ENCODE peak calls at places on chromosomes 11 and 22, in eight cellular contexts. W, T, E, U, L, P, B and K are unnamed samples.

GRCh38 chr22:41904450-41905410 is 10.1 kb downstream of the SHISA8 start:
- DNase-seq in W (no peak), T (no peak), E (no peak), U (no peak), L (no peak), P (no peak), B (no peak), K (no peak)

GRCh38 chr22:21652010-21652546 is 10.0 kb downstream of the SDF2L1 start:
- DNase-seq in W (peak; percentile 93), T (peak; percentile 95), E (peak; percentile 100), U (peak; percentile 94), L (peak; percentile 95), P (peak; percentile 55), B (peak; percentile 85), K (peak; percentile 94)

GRCh38 chr22:49752598-49753091 is 75.0 kb downstream of the BRD1 start:
- DNase-seq in W (no peak), T (no peak), E (no peak), U (no peak), L (no peak), P (no peak), B (no peak), K (no peak)

GRCh38 chr11:102771351-102771750 is 9.1 kb downstream of the MMP10 start:
- DNase-seq in W (no peak), T (no peak), E (no peak), U (no peak), L (no peak), P (no peak), B (no peak), K (no peak)

GRCh38 chr11:62791501-62792192 is at the start of gene TMEM223:
- DNase-seq in W (peak; percentile 92), T (peak; percentile 91), E (peak; percentile 84), U (peak; percentile 95), L (peak; percentile 95), P (peak; percentile 47), B (peak; percentile 86), K (peak; percentile 87)

GRCh38 chr22:37505989-37506388 is 13.2 kb downstream of the CARD10 start:
- DNase-seq in W (no peak), T (no peak), E (no peak), U (no peak), L (no peak), P (no peak), B (no peak), K (no peak)

GRCh38 chr11:104432981-104433380 is 269.0 kb upstream of the PDGFD start:
- DNase-seq in W (no peak), T (no peak), E (no peak), U (no peak), L (no peak), P (no peak), B (no peak), K (no peak)

GRCh38 chr22:49927483-49928184 is 9.2 kb downstream of the CRELD2 start:
- DNase-seq in W (no peak), T (no peak), E (no peak), U (no peak), L (no peak), P (no peak), B (no peak), K (no peak)

GRCh38 chr11:14713518-14714244 is 70.1 kb downstream of the PDE3B start:
- DNase-seq in W (no peak), T (no peak), E (no peak), U (no peak), L (no peak), P (no peak), B (no peak), K (no peak)

GRCh38 chr11:130071211-130071712 is 1.6 kb downstream of the APLP2 start:
- DNase-seq in W (no peak), T (peak; percentile 15), E (no peak), U (no peak), L (peak; percentile 65), P (no peak), B (no peak), K (peak; percentile 21)

GRCh38 chr11:132101861-132102260 is 731.4 kb downstream of the NTM start:
- DNase-seq in W (no peak), T (no peak), E (no peak), U (no peak), L (peak; percentile 39), P (no peak), B (no peak), K (no peak)

GRCh38 chr11:111360150-111361043 is 18.7 kb downstream of the POU2AF1 start:
- DNase-seq in W (peak; percentile 97), T (no peak), E (no peak), U (no peak), L (no peak), P (no peak), B (no peak), K (peak; percentile 13)

GRCh38 chr22:37759281-37759680 is 48.5 kb upstream of the GCAT start:
- DNase-seq in W (no peak), T (no peak), E (no peak), U (no peak), L (no peak), P (no peak), B (no peak), K (no peak)

GRCh38 chr11:31977343-31977742 is 113.5 kb upstream of the RCN1 start:
- DNase-seq in W (no peak), T (no peak), E (no peak), U (no peak), L (no peak), P (no peak), B (no peak), K (no peak)

GRCh38 chr22:41844513-41844912 is 11.6 kb downstream of the SREBF2 start:
- DNase-seq in W (peak; percentile 88), T (no peak), E (no peak), U (no peak), L (no peak), P (no peak), B (no peak), K (no peak)

GRCh38 chr11:64246874-64247728 is at the start of gene PPP1R14B:
- DNase-seq in W (peak; percentile 95), T (peak; percentile 94), E (peak; percentile 79), U (peak; percentile 96), L (peak; percentile 94), P (no peak), B (peak; percentile 85), K (peak; percentile 85)

GRCh38 chr11:64249038-64249437 is 2.3 kb upstream of the PLCB3 start:
- DNase-seq in W (no peak), T (no peak), E (no peak), U (no peak), L (no peak), P (no peak), B (no peak), K (no peak)

GRCh38 chr11:64247729-64248531 is 1.2 kb upstream of the PPP1R14B start:
- DNase-seq in W (no peak), T (no peak), E (no peak), U (no peak), L (no peak), P (no peak), B (no peak), K (no peak)

GRCh38 chr11:64249563-64250405 is 1.5 kb upstream of the PLCB3 start:
- DNase-seq in W (no peak), T (no peak), E (no peak), U (no peak), L (no peak), P (no peak), B (no peak), K (no peak)

DNA sequence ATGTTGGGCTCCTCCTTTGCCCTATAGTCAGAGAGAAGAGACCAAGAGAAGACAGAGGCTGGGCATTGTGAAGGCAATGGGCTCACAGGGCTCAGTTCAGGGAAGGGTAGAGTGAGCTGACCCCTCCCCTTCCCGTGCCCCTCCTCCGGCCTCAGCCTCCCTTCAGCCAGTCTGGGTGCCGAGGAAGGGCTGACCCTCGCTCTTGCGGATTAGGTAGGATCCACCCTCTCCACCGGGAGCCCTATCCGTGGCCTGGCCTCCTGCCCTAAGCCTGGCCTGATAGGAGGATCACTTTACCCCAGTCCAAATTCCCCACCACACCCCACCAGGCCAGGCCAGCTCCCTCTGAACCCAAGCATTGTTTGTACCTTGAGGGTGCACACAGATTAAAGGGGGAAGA is 1.8 kb upstream of the PPP1R14B start:
- DNase-seq in W (no peak), T (no peak), E (peak; percentile 31), U (no peak), L (no peak), P (no peak), B (no peak), K (no peak)
- H3K4me1 ChIP-seq in W (peaks cover 26% of the 10 kb centered on the region), T (peaks cover 5% of the 10 kb centered on the region), E (peaks cover 92% of the 10 kb centered on the region), U (peaks cover 5% of the 10 kb centered on the region), L (peaks cover 10% of the 10 kb centered on the region), P (peaks cover 34% of the 10 kb centered on the region), B (peaks cover 14% of the 10 kb centered on the region), K (peaks cover 65% of the 10 kb centered on the region)

GRCh38 chr11:123584737-123585136 is 69.7 kb downstream of the SCN3B start:
- DNase-seq in W (no peak), T (no peak), E (no peak), U (no peak), L (no peak), P (no peak), B (no peak), K (no peak)
- H3K4me1 ChIP-seq in W (peaks cover 53% of the 10 kb centered on the region), T (peaks cover 6% of the 10 kb centered on the region), E (peaks cover 4% of the 10 kb centered on the region), U (no peaks in the 10 kb centered on the region), L (peaks cover 1% of the 10 kb centered on the region), P (peaks cover 2% of the 10 kb centered on the region), B (no peaks in the 10 kb centered on the region), K (no peaks in the 10 kb centered on the region)

DNA sequence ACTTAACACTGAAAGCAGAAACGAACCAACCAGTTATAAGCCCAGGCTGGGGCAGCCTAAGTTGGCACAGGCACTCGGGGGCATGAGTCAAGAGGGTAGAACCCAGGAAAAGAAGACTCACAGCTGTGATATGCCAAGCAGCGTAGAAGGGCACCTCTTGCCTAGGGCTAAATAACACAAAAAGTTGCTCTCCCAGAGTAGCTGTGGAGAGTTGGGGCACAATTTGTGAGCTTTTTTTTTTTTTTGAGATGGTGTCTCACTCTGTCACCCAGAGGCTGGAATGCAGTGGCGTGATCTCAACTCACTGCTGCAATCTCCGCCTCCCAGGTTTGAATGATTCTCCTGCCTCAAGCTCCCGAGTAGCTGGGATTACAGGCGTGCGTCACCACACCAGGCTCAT is 8.8 kb downstream of the CLMP start:
- DNase-seq in W (no peak), T (no peak), E (no peak), U (no peak), L (peak; percentile 70), P (no peak), B (no peak), K (no peak)
- H3K4me1 ChIP-seq in W (peaks cover 15% of the 10 kb centered on the region), T (no peaks in the 10 kb centered on the region), E (no peaks in the 10 kb centered on the region), U (no peaks in the 10 kb centered on the region), L (peaks cover 98% of the 10 kb centered on the region), P (no peaks in the 10 kb centered on the region), B (no peaks in the 10 kb centered on the region), K (no peaks in the 10 kb centered on the region)

GRCh38 chr22:40002935-40003715 is 8.4 kb downstream of the FAM83F start:
- DNase-seq in W (no peak), T (no peak), E (no peak), U (peak; percentile 81), L (no peak), P (no peak), B (no peak), K (no peak)

GRCh38 chr22:40001800-40002577 is 7.2 kb downstream of the FAM83F start:
- DNase-seq in W (no peak), T (no peak), E (peak; percentile 16), U (peak; percentile 45), L (no peak), P (no peak), B (no peak), K (no peak)

GRCh38 chr22:40007826-40008710 is 13.3 kb downstream of the FAM83F start:
- DNase-seq in W (no peak), T (no peak), E (peak; percentile 22), U (peak; percentile 49), L (no peak), P (no peak), B (no peak), K (no peak)

GRCh38 chr22:40006641-40007040 is 11.9 kb downstream of the FAM83F start:
- DNase-seq in W (no peak), T (no peak), E (no peak), U (peak; percentile 49), L (no peak), P (no peak), B (no peak), K (no peak)

GRCh38 chr22:40004836-40005235 is 10.1 kb downstream of the FAM83F start:
- DNase-seq in W (no peak), T (no peak), E (no peak), U (peak; percentile 10), L (no peak), P (no peak), B (no peak), K (no peak)
- H3K4me1 ChIP-seq in W (peaks cover 52% of the 10 kb centered on the region), T (peaks cover 16% of the 10 kb centered on the region), E (peaks cover 40% of the 10 kb centered on the region), U (peaks cover 2% of the 10 kb centered on the region), L (no peaks in the 10 kb centered on the region), P (peaks cover 5% of the 10 kb centered on the region), B (no peaks in the 10 kb centered on the region), K (no peaks in the 10 kb centered on the region)